ENCODE peak calls at places on chromosomes 16 and 17, in seven cellular contexts. J is effector memory CD4-positive, alpha-beta T cell; V is left ventricle myocardium inferior; B is heart left ventricle; Y is endodermal cell; N is psoas muscle; F is ovary. Z is an unnamed sample. For H3K27me3, the result is how much of the 10 kb centered on the place peaks cover.

GRCh38 chr16:813204-813915 is 12.8 kb upstream of the GNG13 start:
- DNase-seq in V (peak), N (peak), F (no peak), Y (peak), B (no peak), J (peak), Z (peak)

GRCh38 chr17:73476890-73477350 is 165.1 kb upstream of the CDC42EP4 start:
- DNase-seq in N (no peak), B (peak), F (no peak), V (peak), J (no peak), Y (peak), Z (no peak)

GRCh38 chr17:41520821-41521521 is 2.3 kb upstream of the KRT15 start:
- DNase-seq in N (no peak), J (no peak), V (no peak), F (no peak), B (no peak), Y (no peak), Z (no peak)

GRCh38 chr16:66335704-66336329 is 30.7 kb upstream of the CDH5 start:
- DNase-seq in N (peak), J (no peak), F (peak), V (peak), B (peak), Y (no peak), Z (no peak)

GRCh38 chr17:41692722-41693521 is 4.2 kb downstream of the EIF1 start:
- DNase-seq in J (no peak), F (no peak), Y (peak), V (no peak), B (no peak), N (no peak), Z (peak)

GRCh38 chr17:79814966-79815835 is 18.3 kb upstream of the CBX8 start:
- DNase-seq in N (peak), F (no peak), Y (peak), V (no peak), J (no peak), B (no peak), Z (peak)

GRCh38 chr16:54277845-54278703 is 8.5 kb downstream of the IRX3 start:
- DNase-seq in J (no peak), V (no peak), B (no peak), N (no peak), Y (peak), F (no peak), Z (no peak)

GRCh38 chr16:65318138-65318537 is 196.3 kb upstream of the CDH11 start:
- DNase-seq in V (no peak), J (no peak), B (no peak), Y (peak), F (no peak), N (no peak), Z (no peak)

GRCh38 chr16:8572919-8573724 is 17.2 kb downstream of the TMEM114 start:
- DNase-seq in F (no peak), N (no peak), Y (peak), J (no peak), V (no peak), B (no peak), Z (no peak)

GRCh38 chr17:2784864-2785263 is 11.4 kb upstream of the RAP1GAP2 start:
- DNase-seq in Y (no peak), J (no peak), V (no peak), B (no peak), F (no peak), N (no peak), Z (no peak)

GRCh38 chr17:76371656-76372628 is 12.5 kb upstream of the SPHK1 start:
- DNase-seq in V (no peak), N (no peak), F (no peak), B (no peak), J (no peak), Y (no peak), Z (no peak)

GRCh38 chr16:70253291-70254094 is 1.8 kb upstream of the EXOSC6 start:
- DNase-seq in J (peak), V (no peak), F (no peak), N (no peak), B (no peak), Y (peak), Z (peak)

GRCh38 chr17:45228985-45229517 is 7.4 kb downstream of the FMNL1 start:
- DNase-seq in Y (peak), V (peak), J (peak), B (peak), F (peak), N (peak), Z (peak)

GRCh38 chr16:69712277-69712676 is 14.1 kb downstream of the NQO1 start:
- DNase-seq in J (no peak), Y (no peak), F (no peak), B (no peak), V (no peak), N (no peak), Z (no peak)

GRCh38 chr16:3856367-3857141 is 24.0 kb downstream of the CREBBP start:
- DNase-seq in F (no peak), Y (peak), B (no peak), V (no peak), N (no peak), J (no peak), Z (no peak)
- H3K27ac ChIP-seq in F (no peak), Y (no peak), B (no peak), V (peak), N (peak), J (no peak), Z (no peak)

DNA sequence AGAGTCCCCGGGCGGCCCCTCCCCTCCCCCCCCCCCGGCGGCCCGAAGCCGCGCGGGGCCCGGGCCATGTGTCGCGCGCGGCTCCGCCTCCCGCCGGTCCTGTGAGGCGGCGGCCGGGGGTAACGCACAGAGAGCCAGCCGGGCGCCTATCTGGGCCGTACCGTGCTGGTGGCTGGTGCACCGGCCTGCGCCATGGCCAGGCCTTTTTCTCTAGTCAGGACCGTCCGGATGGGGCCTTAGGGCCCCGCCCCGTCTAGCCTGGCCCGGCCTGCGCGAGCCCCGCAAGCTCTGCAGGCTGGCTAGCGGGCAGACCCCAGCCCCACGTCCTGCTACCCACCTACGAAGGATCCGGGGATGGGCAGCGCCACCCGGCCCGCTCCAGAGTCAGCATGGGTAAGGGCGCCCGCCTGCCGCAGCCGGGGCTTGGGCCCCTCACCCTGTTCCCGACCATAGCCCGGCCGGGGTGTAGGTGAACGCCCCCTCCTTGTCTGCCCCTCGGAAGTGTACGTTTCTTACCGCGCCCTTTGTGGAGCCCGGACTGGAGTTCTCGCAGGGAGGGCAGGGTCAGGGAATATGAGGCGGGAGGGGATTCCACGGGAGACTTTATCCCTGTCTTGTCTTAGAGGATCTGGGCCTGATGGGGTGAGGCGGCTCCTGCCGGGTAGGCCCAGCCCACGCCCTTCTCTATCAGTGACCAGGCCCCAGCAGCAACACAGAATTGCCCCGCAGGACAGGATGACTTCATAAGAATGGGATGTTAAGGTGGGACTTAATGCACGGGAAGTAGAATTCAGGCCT is at the start of gene CENPT:
- DNase-seq in F (no peak), V (peak), B (no peak), J (no peak), N (no peak), Y (peak), Z (no peak)
- H3K27me3 ChIP-seq in F (under half), V (under half), B (under half), J (under half), N (under half), Y (under half), Z (under half)

DNA sequence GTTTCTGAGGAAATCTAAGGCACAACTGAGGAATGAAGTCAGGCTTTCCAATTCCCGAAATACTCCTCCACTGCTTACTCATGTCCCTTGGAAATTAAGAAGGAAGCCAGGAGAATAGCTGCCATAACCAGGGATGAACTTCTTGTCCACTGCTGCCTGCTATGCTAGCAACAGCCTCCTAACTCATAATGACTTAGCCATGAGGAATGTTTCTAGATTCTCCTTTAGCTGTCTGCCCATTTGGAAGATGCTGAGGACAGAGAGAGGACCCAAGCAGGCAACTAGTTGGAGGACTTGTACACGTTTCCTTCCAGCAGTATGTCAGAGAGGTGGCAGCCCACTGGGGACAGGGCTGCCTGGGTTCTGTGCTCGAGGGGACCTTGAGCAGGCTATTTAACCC is 939 bp upstream of the CCL2 start:
- DNase-seq in Y (no peak), N (no peak), F (no peak), J (no peak), B (no peak), V (no peak), Z (no peak)
- H3K4me3 ChIP-seq in Y (peak), N (no peak), F (no peak), J (no peak), B (peak), V (peak), Z (no peak)

DNA sequence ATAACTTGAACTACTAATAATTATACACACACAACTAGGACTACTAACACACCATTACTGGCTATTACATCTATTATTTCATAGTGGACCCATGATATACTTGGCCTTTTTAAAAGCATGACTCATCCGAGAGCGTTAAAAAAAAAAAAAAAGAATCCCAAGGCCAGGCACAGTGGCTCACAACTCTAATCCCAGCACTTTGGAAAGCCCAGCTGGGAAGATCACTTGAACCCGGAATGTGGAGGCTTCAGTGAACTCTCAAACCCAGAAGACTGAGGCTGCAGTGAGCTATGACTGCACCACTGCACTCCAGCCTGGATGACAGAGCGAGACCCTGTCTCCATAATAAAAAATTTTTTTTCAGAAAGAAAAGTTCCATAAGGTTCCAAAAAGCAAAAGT is 3.1 kb downstream of the GLG1 start:
- DNase-seq in V (no peak), J (no peak), Y (no peak), F (no peak), N (no peak), B (no peak), Z (no peak)
- H3K27ac ChIP-seq in V (no peak), J (no peak), Y (no peak), F (no peak), N (peak), B (no peak), Z (no peak)

GRCh38 chr17:48726916-48727286 is 1.6 kb downstream of the HOXB13 start:
- DNase-seq in V (no peak), B (no peak), N (no peak), F (no peak), J (no peak), Y (peak), Z (no peak)

GRCh38 chr17:48725294-48726064 is 2.5 kb downstream of the PRAC2 start:
- DNase-seq in B (no peak), F (no peak), Y (peak), J (no peak), V (no peak), N (no peak), Z (no peak)

GRCh38 chr17:48725005-48725293 is 2.0 kb downstream of the PRAC2 start:
- DNase-seq in F (no peak), N (no peak), J (no peak), Y (no peak), B (no peak), V (no peak), Z (no peak)

GRCh38 chr17:48727415-48728175 is 955 bp downstream of the HOXB13 start:
- DNase-seq in F (no peak), Y (peak), B (no peak), V (no peak), N (no peak), J (no peak), Z (no peak)

DNA sequence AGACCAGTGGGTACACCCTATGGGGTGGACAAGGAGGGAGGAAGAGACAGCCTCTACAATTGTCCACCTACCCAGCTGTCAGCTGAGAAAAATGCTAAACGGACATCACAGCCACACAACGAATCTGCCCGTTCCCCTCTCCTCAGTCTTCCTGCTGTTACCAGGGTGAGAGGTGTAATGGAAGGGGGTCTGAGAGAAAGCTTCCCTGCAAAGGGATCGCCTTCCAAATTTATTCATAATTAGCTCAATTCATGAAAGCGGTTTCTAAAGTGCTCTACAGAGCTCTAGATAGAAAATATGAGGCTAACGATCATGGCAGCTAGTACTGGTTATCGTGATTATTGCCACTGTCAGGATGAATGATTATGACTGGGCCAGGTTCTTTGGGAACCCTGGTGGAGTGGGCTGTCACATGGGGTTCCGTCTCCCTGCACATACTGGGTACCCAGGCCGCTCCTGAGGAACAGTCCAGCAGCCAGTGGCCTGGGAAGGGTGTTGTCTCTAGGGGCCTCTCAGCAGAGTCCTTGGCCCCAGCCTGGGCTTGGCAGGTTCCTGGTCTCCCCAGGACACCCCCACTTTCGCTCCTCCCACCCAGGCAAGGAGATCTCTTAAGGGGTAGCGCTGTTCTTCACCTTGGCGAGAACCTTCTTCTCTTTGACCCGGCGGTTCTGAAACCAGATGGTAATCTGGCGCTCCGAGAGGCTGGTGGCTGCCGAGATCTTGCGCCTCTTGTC is 2.2 kb downstream of the HOXB13 start:
- DNase-seq in N (no peak), F (no peak), J (no peak), V (no peak), Y (no peak), B (no peak), Z (no peak)
- H3K27me3 ChIP-seq in N (half or more), F (under half), J (half or more), V (half or more), Y (half or more), B (half or more), Z (under half)

DNA sequence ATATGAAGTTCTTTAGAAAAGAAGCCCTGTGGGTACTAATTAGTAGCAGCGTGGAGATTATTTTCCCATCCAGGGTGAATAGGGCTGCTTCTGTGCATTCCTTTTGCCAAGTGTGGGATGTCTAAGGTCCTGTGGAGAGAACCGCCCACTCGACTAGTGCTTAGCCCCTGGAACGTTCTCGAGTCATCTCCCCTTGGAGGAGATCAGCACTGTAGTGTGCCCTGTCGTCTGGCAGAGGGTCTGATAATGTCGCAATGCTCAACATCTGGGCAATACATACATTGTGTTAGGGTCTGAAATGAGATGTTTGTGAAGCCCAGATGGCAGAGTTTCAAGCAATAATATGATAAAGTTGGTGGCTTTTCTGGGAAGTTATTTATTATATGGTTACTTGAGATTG is 64.8 kb downstream of the SPECC1 start:
- DNase-seq in N (no peak), F (no peak), B (no peak), J (no peak), Y (no peak), V (no peak), Z (no peak)
- H3K4me3 ChIP-seq in N (peak), F (no peak), B (peak), J (no peak), Y (no peak), V (peak), Z (no peak)

DNA sequence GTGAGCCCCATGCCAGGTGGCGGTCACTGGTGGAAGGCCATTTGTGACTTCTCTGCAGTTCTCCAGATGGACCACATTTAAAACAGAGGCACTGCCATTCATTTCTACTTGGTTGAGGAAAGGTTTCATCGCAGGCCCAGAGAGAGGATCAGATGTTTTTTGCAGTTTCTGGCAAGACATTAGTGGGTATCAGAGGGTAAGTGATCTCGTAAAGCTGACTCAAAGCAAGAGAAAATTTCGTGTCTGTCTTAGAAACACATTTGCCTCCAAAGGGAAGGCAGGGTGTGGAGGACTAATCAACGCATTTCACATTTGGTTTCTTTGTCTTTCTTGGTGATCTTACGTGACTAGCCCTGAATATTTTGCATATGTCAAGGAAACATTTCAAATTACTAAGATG is 81.8 kb downstream of the PRKCB start:
- DNase-seq in V (no peak), N (no peak), J (no peak), Y (no peak), B (no peak), F (no peak), Z (no peak)
- H3K27ac ChIP-seq in V (no peak), N (no peak), J (no peak), Y (no peak), B (no peak), F (no peak), Z (no peak)

Z was measured in pancreas.